ENCODE peak calls at places on chromosomes 7 and 10, in six cellular contexts. W, A, R, I, Q and Z are unnamed samples.
A peak's percentile ranks its signal among the peaks of the same experiment; 100 is the strongest.

GRCh38 chr10:29811751-29812427 is 177.1 kb upstream of the SVIL start:
- DNase-seq in A (peak; percentile 91), R (peak; percentile 91), Q (peak; percentile 55), W (peak; percentile 97), I (peak; percentile 92), Z (peak; percentile 98)

GRCh38 chr7:43248961-43249807 is 136.7 kb downstream of the HECW1 start:
- DNase-seq in W (peak; percentile 56), A (no peak), I (no peak), R (no peak), Q (peak; percentile 50), Z (peak; percentile 62)

GRCh38 chr10:126242352-126243260 is 145.7 kb downstream of the ADAM12 start:
- DNase-seq in R (no peak), Q (no peak), A (peak; percentile 89), W (peak; percentile 88), I (peak; percentile 47), Z (peak; percentile 61)

GRCh38 chr10:95077556-95077955 is 8.3 kb upstream of the CYP2C8 start:
- DNase-seq in Q (no peak), R (no peak), W (no peak), I (no peak), A (no peak), Z (no peak)

GRCh38 chr10:33258951-33259350 is 75.5 kb downstream of the NRP1 start:
- DNase-seq in R (no peak), Q (no peak), A (peak; percentile 48), W (peak; percentile 77), I (peak; percentile 60), Z (no peak)

GRCh38 chr7:6479067-6479466 is 31.3 kb upstream of the DAGLB start:
- DNase-seq in W (no peak), I (no peak), A (no peak), R (no peak), Q (no peak), Z (no peak)

GRCh38 chr7:138129551-138130165 is 53.4 kb downstream of the AKR1D1 start:
- DNase-seq in R (no peak), I (no peak), Q (no peak), A (no peak), W (no peak), Z (no peak)

GRCh38 chr7:157516311-157516710 is 179.5 kb downstream of the DNAJB6 start:
- DNase-seq in I (no peak), R (no peak), Q (no peak), W (no peak), A (no peak), Z (no peak)

GRCh38 chr10:130666215-130666614 is 530.0 kb downstream of the GLRX3 start:
- DNase-seq in A (no peak), W (no peak), I (no peak), Q (no peak), R (no peak), Z (no peak)

GRCh38 chr7:26992670-26993069 is 103.1 kb downstream of the HOXA1 start:
- DNase-seq in I (peak; percentile 52), R (no peak), W (no peak), A (no peak), Q (no peak), Z (no peak)

GRCh38 chr10:75982611-75983369 is 551.4 kb downstream of the LRMDA start:
- DNase-seq in I (no peak), R (no peak), A (no peak), W (peak; percentile 45), Q (no peak), Z (peak; percentile 64)

GRCh38 chr10:64396105-64396504 is 874.9 kb downstream of the REEP3 start:
- DNase-seq in W (peak; percentile 61), Q (no peak), A (peak; percentile 51), I (no peak), R (peak; percentile 31), Z (peak; percentile 1)

GRCh38 chr10:75972494-75973276 is 541.3 kb downstream of the LRMDA start:
- DNase-seq in Q (no peak), W (peak; percentile 66), I (no peak), A (peak; percentile 80), R (no peak), Z (peak; percentile 57)

GRCh38 chr10:132292972-132293415 is 14.8 kb downstream of the STK32C start:
- DNase-seq in I (no peak), W (no peak), A (no peak), R (no peak), Q (no peak), Z (no peak)

DNA sequence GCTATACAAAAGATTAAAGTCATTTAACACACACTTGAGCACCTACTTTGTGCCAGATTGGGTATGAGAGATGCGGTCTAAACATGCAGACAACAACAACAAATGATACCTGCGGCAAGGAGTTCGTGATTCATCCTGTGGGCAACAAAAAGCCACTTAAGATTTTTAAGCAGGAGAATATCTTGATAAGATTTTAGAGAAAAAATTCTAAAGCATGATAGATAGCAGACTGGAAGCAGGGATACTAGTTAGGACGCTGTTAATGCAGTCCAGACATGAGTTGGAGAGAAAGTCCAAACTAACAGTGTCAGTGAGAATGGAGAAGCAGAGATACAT is 1.6 kb upstream of the KBTBD2 start:
- DNase-seq in I (no peak), A (no peak), W (no peak), R (no peak), Q (no peak), Z (no peak)
- H3K4me3 ChIP-seq in I (no peak overlapping the region), A (no peak overlapping the region), W (no peak overlapping the region), R (no peak overlapping the region), Q (no peak overlapping the region), Z (no peak overlapping the region)

GRCh38 chr10:77084431-77085144 is 553.0 kb downstream of the KCNMA1 start:
- DNase-seq in W (no peak), I (no peak), R (no peak), A (peak; percentile 18), Q (no peak), Z (no peak)

GRCh38 chr10:77085344-77085743 is 552.3 kb downstream of the KCNMA1 start:
- DNase-seq in I (no peak), A (no peak), Q (no peak), R (no peak), W (no peak), Z (no peak)

GRCh38 chr10:77080361-77081027 is 557.1 kb downstream of the KCNMA1 start:
- DNase-seq in R (no peak), Q (no peak), A (no peak), W (no peak), I (no peak), Z (peak; percentile 51)

GRCh38 chr10:77081411-77082010 is 556.1 kb downstream of the KCNMA1 start:
- DNase-seq in I (no peak), R (no peak), W (no peak), A (no peak), Q (no peak), Z (no peak)

DNA sequence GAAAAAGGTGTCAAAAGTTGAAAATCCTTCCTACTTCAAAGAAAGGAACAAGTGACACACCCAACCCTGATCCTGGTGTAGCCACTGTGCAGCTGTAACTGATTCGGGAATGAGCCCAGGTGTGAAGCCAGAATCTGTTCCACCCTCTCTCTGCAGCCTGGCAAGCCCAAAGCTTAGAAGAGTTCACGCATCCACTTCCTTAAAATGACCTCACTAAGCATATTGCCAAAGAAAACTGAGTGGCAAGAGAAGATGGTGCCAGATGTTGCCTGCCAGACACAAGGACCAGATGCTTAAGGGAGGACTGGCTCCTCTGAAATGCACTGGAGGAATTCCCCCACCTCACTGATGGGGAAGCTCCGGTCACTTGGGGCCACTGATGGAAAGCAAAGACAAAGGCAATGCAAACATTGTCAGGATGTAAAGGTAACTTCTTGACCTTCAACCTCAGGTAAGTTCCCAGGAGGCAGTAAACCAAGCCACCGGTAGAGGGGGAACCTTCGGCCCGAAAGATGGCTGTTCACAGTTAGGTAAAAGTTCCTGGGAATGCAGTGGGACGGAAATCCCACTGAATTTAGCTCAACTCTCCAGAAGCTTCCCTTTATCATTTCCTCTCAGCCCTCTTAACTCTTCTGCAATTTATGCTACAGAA is 554.9 kb downstream of the KCNMA1 start:
- DNase-seq in A (no peak), I (no peak), Q (no peak), W (no peak), R (no peak), Z (peak; percentile 51)
- TF ChIP-seq CTCF in A (no peak), I (no peak), Q (peak; percentile 48), W (peak; percentile 11), R (peak; percentile 26), Z (peak; percentile 21)

DNA sequence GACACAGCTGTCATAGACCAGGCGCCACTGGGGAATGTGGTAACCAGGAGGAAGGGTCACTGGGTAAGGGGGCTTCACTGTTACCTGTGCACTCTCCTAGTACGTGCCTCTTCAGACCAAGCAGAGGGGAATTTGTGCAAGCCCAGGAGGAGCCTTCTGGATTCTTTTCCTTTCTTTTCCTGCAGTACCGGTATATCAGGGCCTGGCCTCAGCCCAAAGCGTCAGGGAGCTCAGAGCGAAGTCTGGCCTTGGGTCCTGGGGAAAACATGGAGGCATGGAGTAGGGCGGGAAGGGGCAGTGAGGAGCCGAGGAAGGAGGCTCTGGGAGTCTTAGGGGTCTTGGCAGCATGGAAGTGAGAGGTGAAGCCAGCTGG is 133.6 kb upstream of the GDF10 start:
- DNase-seq in A (no peak), Q (no peak), W (no peak), R (no peak), I (no peak), Z (no peak)
- H3K4me3 ChIP-seq in A (no peak overlapping the region), Q (no peak overlapping the region), W (no peak overlapping the region), R (no peak overlapping the region), I (no peak overlapping the region), Z (peak overlapping the region; percentile 17)

DNA sequence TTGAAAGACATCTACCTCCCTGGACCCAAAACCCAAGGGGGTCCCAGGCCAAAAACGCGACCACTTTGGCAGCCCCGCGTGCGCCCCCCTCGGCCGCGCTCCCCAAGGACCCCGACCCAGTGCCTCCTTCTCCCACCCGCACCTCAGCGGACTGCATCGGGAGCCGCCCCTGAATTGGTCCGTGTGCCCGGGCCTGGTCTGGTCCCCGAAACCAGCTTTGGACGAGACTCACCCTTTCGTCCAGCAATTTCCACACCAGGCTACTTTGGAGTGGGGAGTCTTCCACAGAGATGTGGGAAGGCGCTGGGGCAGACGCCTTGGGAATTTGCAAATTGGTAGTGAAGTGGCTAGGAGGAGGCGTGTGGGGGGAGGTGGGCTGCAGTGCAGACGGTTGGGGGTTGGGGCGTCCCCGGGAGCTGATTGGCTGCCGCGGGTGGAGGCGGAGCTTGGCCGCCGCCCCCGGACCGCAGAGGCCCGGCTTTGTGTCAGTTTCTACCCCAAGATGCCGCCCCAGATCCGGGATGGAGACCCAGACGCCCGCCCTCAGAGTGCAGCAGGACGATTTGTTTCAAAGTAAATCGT is 16.9 kb downstream of the TCAF1 start:
- DNase-seq in W (peak; percentile 80), A (peak; percentile 77), I (no peak), R (no peak), Q (no peak), Z (peak; percentile 64)
- TF ChIP-seq CTCF in W (no peak), A (no peak), I (no peak), R (no peak), Q (no peak), Z (no peak)

GRCh38 chr7:2651336-2651735 is 19.6 kb downstream of the TTYH3 start:
- DNase-seq in W (no peak), I (no peak), R (no peak), A (no peak), Q (no peak), Z (no peak)

GRCh38 chr7:2654059-2654458 is 22.3 kb downstream of the TTYH3 start:
- DNase-seq in A (no peak), I (no peak), Q (no peak), R (no peak), W (no peak), Z (no peak)

GRCh38 chr7:2651847-2652735 is 20.3 kb downstream of the TTYH3 start:
- DNase-seq in W (no peak), A (no peak), I (no peak), Q (no peak), R (no peak), Z (no peak)

GRCh38 chr7:2650451-2650850 is 18.7 kb downstream of the TTYH3 start:
- DNase-seq in R (no peak), Q (no peak), A (no peak), I (no peak), W (no peak), Z (no peak)

GRCh38 chr7:2652736-2653060 is 20.9 kb downstream of the TTYH3 start:
- DNase-seq in I (no peak), A (no peak), W (no peak), R (no peak), Q (no peak), Z (no peak)
- H3K4me3 ChIP-seq in I (no peak overlapping the region), A (no peak overlapping the region), W (no peak overlapping the region), R (no peak overlapping the region), Q (no peak overlapping the region), Z (no peak overlapping the region)